ENCODE peak calls at places on chromosomes 1 and 21, in four cellular contexts. P, D, T and I are unnamed samples.

GRCh38 chr1:115184951-115185331 is 95.6 kb upstream of the TSPAN2 start:
- DNase-seq in P (peak; percentile 13), D (no peak), T (peak; percentile 77), I (no peak)

GRCh38 chr21:17931080-17931479 is 111.9 kb upstream of the C21orf91 start:
- DNase-seq in P (peak; percentile 4), D (no peak), T (no peak), I (peak; percentile 6)

GRCh38 chr1:82565546-82565945 is 764.8 kb downstream of the ADGRL2 start:
- DNase-seq in P (no peak), D (no peak), T (peak; percentile 1), I (no peak)

GRCh38 chr1:221987860-221988520 is 246.1 kb upstream of the DUSP10 start:
- DNase-seq in P (peak; percentile 33), D (peak; percentile 72), T (peak; percentile 96), I (peak; percentile 9)

GRCh38 chr1:31297273-31298247 is 728 bp downstream of the ZCCHC17 start:
- DNase-seq in P (no peak), D (peak; percentile 37), T (peak; percentile 37), I (peak; percentile 2)

GRCh38 chr1:9653783-9654517 is 2.4 kb downstream of the PIK3CD start:
- DNase-seq in P (no peak), D (no peak), T (no peak), I (no peak)

GRCh38 chr1:58060548-58061170 is 485.9 kb downstream of the OMA1 start:
- DNase-seq in P (no peak), D (no peak), T (no peak), I (no peak)

GRCh38 chr1:10906866-10907519 is 105.5 kb upstream of the TARDBP start:
- DNase-seq in P (no peak), D (no peak), T (no peak), I (no peak)

GRCh38 chr1:8903908-8904650 is 25.6 kb upstream of the ENO1 start:
- DNase-seq in P (peak; percentile 90), D (no peak), T (peak; percentile 96), I (peak; percentile 68)

GRCh38 chr1:210558302-210558701 is 229.6 kb downstream of the HHAT start:
- DNase-seq in P (no peak), D (peak; percentile 13), T (peak; percentile 4), I (no peak)

GRCh38 chr1:182080955-182081582 is 19.6 kb upstream of the ZNF648 start:
- DNase-seq in P (peak; percentile 41), D (peak; percentile 63), T (peak; percentile 27), I (peak; percentile 13)
- TF ChIP-seq MAZ in P (no peak), D (no peak), T (no peak), I (no peak)

DNA sequence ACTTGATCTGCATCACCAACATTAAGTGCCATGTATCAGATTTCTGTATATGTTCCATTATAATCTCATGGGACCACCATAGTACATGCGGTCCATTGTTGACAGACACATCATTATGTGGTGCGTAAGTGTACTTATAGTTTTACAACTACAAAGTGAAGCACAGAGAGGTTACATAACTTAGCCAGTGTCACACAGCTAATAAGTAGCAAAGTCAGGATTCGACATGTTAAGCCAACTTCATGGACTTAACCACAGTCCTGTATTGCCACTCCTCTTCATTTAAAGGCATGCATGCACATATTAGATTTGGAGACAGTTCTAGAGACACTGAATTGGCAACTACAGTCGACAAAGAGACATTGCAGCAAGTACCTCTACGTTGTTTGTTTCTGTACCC is 120.5 kb downstream of the ATF6 start:
- DNase-seq in P (no peak), D (no peak), T (no peak), I (no peak)
- TF ChIP-seq MAZ in P (no peak), D (no peak), T (no peak), I (no peak)

DNA sequence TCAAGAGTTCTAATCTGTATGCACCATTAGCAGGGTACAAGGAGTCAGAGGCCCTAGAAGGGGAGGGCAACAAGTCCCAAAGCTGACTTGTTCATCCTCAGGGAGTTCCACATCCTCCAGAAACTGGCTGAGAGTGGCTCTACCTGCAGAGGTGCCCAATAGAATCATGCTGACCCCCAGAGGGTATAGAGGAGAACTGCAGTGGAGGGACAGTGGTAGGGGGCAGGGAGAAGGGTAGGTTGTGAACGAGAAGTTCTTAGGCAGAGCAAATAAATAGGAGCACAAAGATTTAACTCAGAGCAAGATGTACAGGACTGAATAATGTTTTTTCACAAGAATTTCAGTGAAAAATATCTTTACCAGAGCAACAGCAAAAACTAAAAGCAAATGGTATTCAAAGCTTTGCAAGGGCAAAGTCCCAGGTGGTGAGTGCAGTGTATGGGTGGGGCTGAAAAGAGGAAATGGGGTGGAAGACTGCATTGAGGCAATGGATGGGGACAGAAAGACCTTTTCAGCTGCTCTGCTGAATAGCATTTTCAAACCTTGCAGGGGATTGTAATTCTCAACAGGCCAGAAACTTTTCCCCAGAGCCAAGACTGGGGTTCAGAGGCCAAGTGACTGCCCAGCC is 3.1 kb downstream of the FCRL2 start:
- DNase-seq in P (peak; percentile 2), D (no peak), T (no peak), I (peak; percentile 3)
- TF ChIP-seq MAZ in P (no peak), D (no peak), T (no peak), I (no peak)

GRCh38 chr1:56645663-56646330 is 683 bp downstream of the PRKAA2 start:
- DNase-seq in P (peak; percentile 14), D (no peak), T (no peak), I (peak; percentile 21)
- TF ChIP-seq MAZ in P (no peak), D (no peak), T (no peak), I (no peak)

GRCh38 chr1:172630868-172631267 is 28.0 kb upstream of the FASLG start:
- DNase-seq in P (peak; percentile 33), D (no peak), T (peak; percentile 62), I (peak; percentile 8)
- TF ChIP-seq MAZ in P (no peak), D (no peak), T (no peak), I (no peak)